ENCODE peak calls at places on chromosomes 12 and 14, in six cellular contexts. One of them, this sample, is unnamed.

GRCh38 chr12:112130461-112130998 is 5.2 kb downstream of the TRAFD1 start:
- DNase-seq in HepG2: no peak
- DNase-seq in NT2/D1: no peak
- DNase-seq in GM12878: peak
- DNase-seq in H1: no peak
- DNase-seq in K562: no peak
- DNase-seq in this sample: no peak

GRCh38 chr12:6360080-6360571 is 15.2 kb downstream of the SCNN1A start:
- DNase-seq in GM12878: no peak
- DNase-seq in H1: no peak
- DNase-seq in NT2/D1: no peak
- DNase-seq in K562: no peak
- DNase-seq in HepG2: peak
- DNase-seq in this sample: no peak

GRCh38 chr12:110037315-110037714 is 11.0 kb downstream of the C12orf76 start:
- DNase-seq in NT2/D1: no peak
- DNase-seq in K562: no peak
- DNase-seq in HepG2: no peak
- DNase-seq in GM12878: no peak
- DNase-seq in H1: no peak
- DNase-seq in this sample: no peak

GRCh38 chr12:92745874-92746553 is 43.2 kb downstream of the PLEKHG7 start:
- DNase-seq in HepG2: no peak
- DNase-seq in GM12878: no peak
- DNase-seq in NT2/D1: no peak
- DNase-seq in K562: no peak
- DNase-seq in H1: no peak
- DNase-seq in this sample: peak

GRCh38 chr14:106564058-106564643 is 1037.8 kb downstream of the TMEM121 start:
- DNase-seq in HepG2: peak
- DNase-seq in NT2/D1: peak
- DNase-seq in H1: no peak
- DNase-seq in K562: peak
- DNase-seq in GM12878: no peak
- DNase-seq in this sample: no peak

GRCh38 chr12:67788118-67788517 is 139.6 kb downstream of the DYRK2 start:
- DNase-seq in K562: no peak
- DNase-seq in GM12878: no peak
- DNase-seq in HepG2: no peak
- DNase-seq in NT2/D1: no peak
- DNase-seq in H1: no peak
- DNase-seq in this sample: no peak

GRCh38 chr12:69157023-69157655 is 82.2 kb upstream of the CPSF6 start:
- DNase-seq in GM12878: peak
- DNase-seq in H1: peak
- DNase-seq in HepG2: peak
- DNase-seq in K562: peak
- DNase-seq in NT2/D1: peak
- DNase-seq in this sample: peak

GRCh38 chr12:71281425-71281824 is 123.6 kb upstream of the TSPAN8 start:
- DNase-seq in GM12878: no peak
- DNase-seq in NT2/D1: no peak
- DNase-seq in HepG2: no peak
- DNase-seq in H1: no peak
- DNase-seq in K562: no peak
- DNase-seq in this sample: no peak

GRCh38 chr12:80412343-80412953 is 31.6 kb upstream of the PTPRQ start:
- DNase-seq in NT2/D1: peak
- DNase-seq in K562: peak
- DNase-seq in GM12878: no peak
- DNase-seq in H1: no peak
- DNase-seq in HepG2: peak
- DNase-seq in this sample: peak

GRCh38 chr12:25990495-25990894 is 32.0 kb downstream of the RASSF8 start:
- DNase-seq in K562: no peak
- DNase-seq in NT2/D1: no peak
- DNase-seq in HepG2: no peak
- DNase-seq in H1: no peak
- DNase-seq in GM12878: no peak
- DNase-seq in this sample: no peak

DNA sequence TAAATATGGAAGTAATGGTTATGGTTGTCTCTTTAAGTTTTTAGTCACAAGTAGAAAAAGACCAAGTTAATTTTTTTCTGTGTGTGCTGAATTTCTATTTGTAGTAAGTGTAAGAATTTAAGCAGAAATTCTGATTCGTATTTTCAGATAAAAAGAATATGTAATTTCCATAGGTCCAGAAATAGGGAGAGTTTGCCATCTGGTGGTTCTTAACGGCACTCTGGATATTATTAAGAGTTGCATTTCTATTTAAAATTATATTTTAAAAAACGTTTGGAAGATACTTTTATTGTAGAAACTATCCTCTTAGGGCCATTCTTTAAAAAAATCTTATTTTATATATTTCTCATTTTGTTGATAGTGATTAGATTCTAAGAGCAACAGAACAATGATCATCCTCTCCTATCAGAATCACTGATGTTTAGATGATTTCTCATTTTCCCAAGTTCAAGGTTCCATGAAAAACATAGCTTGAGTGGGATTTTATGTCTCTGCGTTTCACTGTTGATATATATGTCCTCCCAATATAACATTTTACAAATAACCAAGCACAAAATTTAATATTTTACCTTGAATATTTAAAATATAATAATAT is 88.3 kb downstream of the LRRK2 start:
- DNase-seq in HepG2: peak
- DNase-seq in H1: no peak
- DNase-seq in NT2/D1: no peak
- DNase-seq in K562: no peak
- DNase-seq in GM12878: no peak
- DNase-seq in this sample: no peak
- TF ChIP-seq ZNF274 in HepG2: no peak
- TF ChIP-seq ZNF274 in H1: no peak
- TF ChIP-seq ZNF274 in NT2/D1: no peak
- TF ChIP-seq ZNF274 in K562: no peak
- TF ChIP-seq ZNF274 in GM12878: no peak
- TF ChIP-seq ZNF274 in this sample: no peak

GRCh38 chr14:103684471-103684870 is 30.8 kb downstream of the XRCC3 start:
- DNase-seq in HepG2: no peak
- DNase-seq in NT2/D1: no peak
- DNase-seq in H1: no peak
- DNase-seq in GM12878: no peak
- DNase-seq in K562: no peak
- DNase-seq in this sample: no peak

GRCh38 chr14:103684871-103685270 is 30.4 kb downstream of the XRCC3 start:
- DNase-seq in HepG2: no peak
- DNase-seq in GM12878: no peak
- DNase-seq in H1: no peak
- DNase-seq in K562: no peak
- DNase-seq in NT2/D1: no peak
- DNase-seq in this sample: no peak

GRCh38 chr14:103686831-103687485 is 28.3 kb downstream of the XRCC3 start:
- DNase-seq in HepG2: no peak
- DNase-seq in K562: no peak
- DNase-seq in NT2/D1: no peak
- DNase-seq in GM12878: no peak
- DNase-seq in H1: no peak
- DNase-seq in this sample: no peak

GRCh38 chr14:103687712-103688111 is 27.5 kb downstream of the XRCC3 start:
- DNase-seq in GM12878: no peak
- DNase-seq in HepG2: no peak
- DNase-seq in NT2/D1: no peak
- DNase-seq in H1: no peak
- DNase-seq in K562: no peak
- DNase-seq in this sample: no peak

DNA sequence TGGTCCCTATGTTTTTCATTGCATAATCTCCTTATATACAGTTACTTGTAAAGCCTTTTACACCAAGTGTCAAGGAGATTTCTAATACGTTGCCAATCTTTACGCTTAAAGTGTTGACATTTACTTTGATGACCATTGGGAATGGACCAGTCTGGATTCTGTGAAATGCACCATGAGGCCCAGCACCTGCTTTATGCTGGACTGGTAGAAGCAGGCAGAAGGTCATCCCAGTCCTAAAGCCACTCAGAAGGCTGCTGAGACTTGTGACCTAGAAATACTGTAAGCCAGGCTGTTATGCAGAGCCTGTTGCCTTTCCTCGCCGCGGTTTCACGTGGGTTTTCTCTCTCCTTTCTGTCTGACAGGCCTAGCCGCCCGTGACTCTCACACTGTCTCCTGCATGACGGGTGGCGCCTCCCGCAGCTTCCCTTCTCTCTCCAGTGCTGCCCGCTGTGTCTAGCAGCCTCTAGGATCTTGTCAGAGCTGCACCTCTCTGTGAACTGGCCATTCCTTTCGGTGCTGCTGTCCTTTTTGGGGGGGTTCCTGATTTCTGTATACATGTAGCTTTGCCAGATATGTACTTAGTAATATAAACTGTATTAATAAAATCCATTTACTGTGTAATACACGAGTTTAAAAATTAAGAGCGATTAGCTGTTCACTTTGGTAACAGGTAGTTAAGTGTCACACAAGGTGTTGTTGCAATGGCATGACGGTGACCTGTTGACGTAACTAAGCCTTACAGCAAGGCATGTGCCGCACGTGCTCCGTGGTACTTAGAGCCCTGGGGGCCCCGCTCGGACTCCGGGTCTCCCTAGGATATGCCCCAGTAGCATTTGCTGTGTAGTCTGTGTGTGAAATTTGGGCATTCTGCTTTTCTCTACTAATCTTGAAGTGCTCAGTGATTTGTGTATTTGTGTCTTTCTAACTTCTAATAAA is 29.7 kb downstream of the XRCC3 start:
- DNase-seq in K562: no peak
- DNase-seq in NT2/D1: no peak
- DNase-seq in HepG2: no peak
- DNase-seq in H1: no peak
- DNase-seq in GM12878: no peak
- DNase-seq in this sample: no peak
- TF ChIP-seq ZNF274 in K562: no peak
- TF ChIP-seq ZNF274 in NT2/D1: no peak
- TF ChIP-seq ZNF274 in HepG2: no peak
- TF ChIP-seq ZNF274 in H1: no peak
- TF ChIP-seq ZNF274 in GM12878: no peak
- TF ChIP-seq ZNF274 in this sample: no peak

DNA sequence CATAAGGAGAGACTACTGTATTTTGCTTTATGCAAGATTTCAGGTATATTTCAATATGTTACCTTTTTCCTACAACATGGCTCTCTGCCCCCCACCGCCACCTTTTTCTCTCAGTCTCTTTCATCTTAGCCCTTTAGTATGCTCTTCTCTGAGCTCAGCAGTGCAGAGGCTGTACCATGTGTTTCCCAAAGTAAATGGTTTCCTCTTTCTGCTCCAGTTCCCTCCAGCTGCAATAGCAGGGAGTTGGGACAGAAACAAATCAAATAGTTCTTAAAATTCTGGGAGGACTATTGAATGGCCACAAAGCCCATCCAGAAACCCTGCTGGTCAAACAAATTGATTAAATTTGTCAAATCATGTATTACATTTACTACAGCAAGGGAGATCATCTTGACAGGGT is 4.2 kb downstream of the AMN1 start:
- DNase-seq in HepG2: no peak
- DNase-seq in NT2/D1: no peak
- DNase-seq in GM12878: no peak
- DNase-seq in H1: no peak
- DNase-seq in K562: no peak
- DNase-seq in this sample: no peak
- TF ChIP-seq ZNF274 in HepG2: no peak
- TF ChIP-seq ZNF274 in NT2/D1: no peak
- TF ChIP-seq ZNF274 in GM12878: no peak
- TF ChIP-seq ZNF274 in H1: no peak
- TF ChIP-seq ZNF274 in K562: no peak
- TF ChIP-seq ZNF274 in this sample: no peak

GRCh38 chr12:114481200-114481535 is 75.2 kb upstream of the TBX5 start:
- DNase-seq in HepG2: no peak
- DNase-seq in K562: no peak
- DNase-seq in H1: no peak
- DNase-seq in GM12878: no peak
- DNase-seq in NT2/D1: no peak
- DNase-seq in this sample: no peak

GRCh38 chr12:114476159-114476558 is 70.2 kb upstream of the TBX5 start:
- DNase-seq in H1: no peak
- DNase-seq in HepG2: peak
- DNase-seq in GM12878: no peak
- DNase-seq in K562: no peak
- DNase-seq in NT2/D1: no peak
- DNase-seq in this sample: peak

GRCh38 chr12:114478891-114479290 is 72.9 kb upstream of the TBX5 start:
- DNase-seq in GM12878: no peak
- DNase-seq in H1: no peak
- DNase-seq in HepG2: no peak
- DNase-seq in K562: no peak
- DNase-seq in NT2/D1: no peak
- DNase-seq in this sample: no peak

GRCh38 chr12:114480309-114481199 is 74.6 kb upstream of the TBX5 start:
- DNase-seq in K562: no peak
- DNase-seq in H1: no peak
- DNase-seq in HepG2: no peak
- DNase-seq in GM12878: no peak
- DNase-seq in NT2/D1: no peak
- DNase-seq in this sample: no peak

DNA sequence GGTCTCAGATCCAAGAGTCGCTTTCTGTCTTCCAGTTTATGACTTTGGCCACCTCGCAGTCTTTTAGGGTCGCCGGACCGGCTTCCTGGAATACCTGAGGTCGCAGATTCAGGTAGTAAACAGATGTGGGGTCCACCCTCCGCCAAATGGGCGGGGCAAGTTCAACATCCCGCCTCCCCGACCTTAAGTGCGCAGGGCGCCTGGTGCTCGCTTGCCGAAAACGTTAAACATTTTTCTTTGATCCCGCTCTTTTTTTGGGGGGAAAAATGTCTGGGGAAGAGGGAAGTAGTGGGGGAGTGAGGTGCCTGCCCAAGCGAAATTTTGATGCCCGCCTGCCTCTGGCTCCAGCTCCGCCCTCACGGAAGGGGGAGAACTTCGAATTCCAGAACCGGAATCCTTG is 73.9 kb upstream of the TBX5 start:
- DNase-seq in NT2/D1: no peak
- DNase-seq in H1: no peak
- DNase-seq in K562: no peak
- DNase-seq in GM12878: no peak
- DNase-seq in HepG2: no peak
- DNase-seq in this sample: no peak
- TF ChIP-seq ZNF274 in NT2/D1: no peak
- TF ChIP-seq ZNF274 in H1: no peak
- TF ChIP-seq ZNF274 in K562: no peak
- TF ChIP-seq ZNF274 in GM12878: no peak
- TF ChIP-seq ZNF274 in HepG2: no peak
- TF ChIP-seq ZNF274 in this sample: no peak